ENCODE peak calls at places on chromosome 14, in seven cellular contexts. W, Q, B, V, A, E and C are unnamed samples.
A peak's percentile ranks its signal among the peaks of the same experiment; 100 is the strongest.

GRCh38 chr14:66395300-66395699 is 90.9 kb upstream of the CCDC196 start:
- DNase-seq in V (peak; percentile 38), A (no peak), E (no peak), B (no peak), W (no peak), Q (no peak), C (no peak)

GRCh38 chr14:104794099-104794498 is 1.4 kb downstream of the AKT1 start:
- DNase-seq in A (no peak), W (no peak), B (no peak), Q (no peak), E (no peak), V (no peak), C (no peak)

GRCh38 chr14:91119556-91120311 is 5.9 kb downstream of the DGLUCY start:
- DNase-seq in V (no peak), B (peak; percentile 80), E (no peak), W (no peak), Q (no peak), A (no peak), C (no peak)

GRCh38 chr14:30908826-30909225 is 34.5 kb downstream of the COCH start:
- DNase-seq in V (no peak), A (no peak), Q (no peak), E (no peak), W (no peak), B (no peak), C (no peak)

GRCh38 chr14:98298481-98299227 is 973.3 kb downstream of the BCL11B start:
- DNase-seq in A (no peak), E (no peak), W (no peak), B (no peak), V (no peak), Q (no peak), C (no peak)

GRCh38 chr14:75247286-75247922 is 31.2 kb upstream of the FOS start:
- DNase-seq in B (no peak), A (no peak), W (no peak), V (peak; percentile 61), E (peak; percentile 66), Q (no peak), C (peak; percentile 40)

GRCh38 chr14:99215277-99215676 is 56.7 kb downstream of the BCL11B start:
- DNase-seq in Q (no peak), V (no peak), A (no peak), E (no peak), W (no peak), B (no peak), C (no peak)

GRCh38 chr14:82046512-82047226 is 513.0 kb upstream of the SEL1L start:
- DNase-seq in E (no peak), B (no peak), A (no peak), W (no peak), V (no peak), Q (no peak), C (no peak)

GRCh38 chr14:99420711-99421110 is 59.9 kb downstream of the SETD3 start:
- DNase-seq in Q (no peak), W (no peak), B (no peak), A (no peak), V (no peak), E (no peak), C (no peak)

GRCh38 chr14:67391266-67391665 is 20.7 kb downstream of the PLEK2 start:
- DNase-seq in W (no peak), V (no peak), E (no peak), A (no peak), Q (no peak), B (no peak), C (no peak)

GRCh38 chr14:35399083-35399807 is 5.3 kb downstream of the NFKBIA start:
- DNase-seq in V (no peak), Q (no peak), W (no peak), E (no peak), B (peak; percentile 47), A (no peak), C (no peak)

GRCh38 chr14:57634335-57634734 is 140.7 kb upstream of the CCDC198 start:
- DNase-seq in E (no peak), Q (no peak), W (no peak), V (no peak), A (no peak), B (no peak), C (no peak)

GRCh38 chr14:104030958-104031357 is 54.5 kb upstream of the ASPG start:
- DNase-seq in E (no peak), W (no peak), B (no peak), A (no peak), Q (no peak), V (no peak), C (no peak)

GRCh38 chr14:50452979-50453705 is 56.5 kb upstream of the CDKL1 start:
- DNase-seq in W (no peak), Q (no peak), A (no peak), B (no peak), E (no peak), V (no peak), C (no peak)

GRCh38 chr14:105865904-105866840 is 339.8 kb downstream of the TMEM121 start:
- DNase-seq in W (no peak), A (peak; percentile 5), V (no peak), Q (no peak), E (no peak), B (no peak), C (no peak)

GRCh38 chr14:39203659-39204606 is 28.9 kb downstream of the PNN start:
- DNase-seq in V (no peak), E (no peak), A (no peak), W (no peak), Q (no peak), B (no peak), C (no peak)

GRCh38 chr14:30993071-30993470 is 32.4 kb upstream of the AP4S1 start:
- DNase-seq in A (no peak), E (no peak), W (no peak), Q (no peak), B (no peak), V (no peak), C (no peak)

GRCh38 chr14:33218030-33218429 is 279.4 kb downstream of the NPAS3 start:
- DNase-seq in B (no peak), Q (no peak), A (no peak), E (no peak), W (no peak), V (no peak), C (no peak)

GRCh38 chr14:30706704-30707103 is 84.6 kb downstream of the SCFD1 start:
- DNase-seq in B (no peak), V (no peak), A (no peak), W (no peak), E (no peak), Q (no peak), C (no peak)

GRCh38 chr14:54776361-54777001 is 126.1 kb downstream of the GCH1 start:
- DNase-seq in E (no peak), A (peak; percentile 32), W (no peak), Q (peak; percentile 40), B (peak; percentile 81), V (no peak), C (peak; percentile 24)

GRCh38 chr14:61761557-61761956 is 663 bp upstream of the SNAPC1 start:
- DNase-seq in Q (no peak), V (no peak), A (no peak), E (no peak), B (no peak), W (no peak), C (no peak)

GRCh38 chr14:28784262-28785021 is 17.9 kb downstream of the FOXG1 start:
- DNase-seq in A (no peak), W (no peak), Q (no peak), E (no peak), V (no peak), B (no peak), C (no peak)

GRCh38 chr14:58428011-58428807 is 690 bp downstream of the KIAA0586 start:
- DNase-seq in W (no peak), A (no peak), Q (no peak), V (peak; percentile 7), E (no peak), B (no peak), C (no peak)

GRCh38 chr14:50062438-50063039 is 53.8 kb downstream of the VCPKMT start:
- DNase-seq in W (peak; percentile 12), E (peak; percentile 80), A (no peak), B (no peak), V (no peak), Q (peak; percentile 34), C (peak; percentile 71)

GRCh38 chr14:82003418-82003817 is 469.8 kb upstream of the SEL1L start:
- DNase-seq in W (no peak), A (no peak), V (no peak), Q (no peak), E (no peak), B (no peak), C (no peak)